ENCODE peak calls at places on chromosomes 13 and 19, in ten cellular contexts. V is stimulated activated CD8-positive, alpha-beta memory T cell treated with anti-CD3 and anti-CD28 coated beads, Interleukin-7, amount 100 ng/mL, for 1 hour; C is activated CD4-positive, alpha-beta T cell treated with anti-CD3 and anti-CD28 coated beads for 48 hours; P is endodermal cell; T is adipocyte; R is left lung; X is cardiac muscle cell; O is NCI-H774; L is colonic mucosa; S is ovary. M is an unnamed sample.
A peak's percentile ranks its signal among the peaks of the same experiment; 100 is the strongest.

GRCh38 chr13:104485571-104485970 is 1419.4 kb upstream of the SLC10A2 start:
- DNase-seq in C (no peak), R (no peak), S (no peak), P (no peak), T (no peak), L (no peak), X (peak; percentile 10), V (no peak), O (no peak), M (no peak)

GRCh38 chr19:903266-903797 is 9.7 kb downstream of the R3HDM4 start:
- DNase-seq in C (no peak), S (no peak), X (no peak), R (no peak), V (no peak), T (no peak), P (peak; percentile 48), L (no peak), O (no peak), M (no peak)

GRCh38 chr13:110448230-110448629 is 113.3 kb downstream of the RAB20 start:
- DNase-seq in L (no peak), X (peak; percentile 45), V (no peak), P (no peak), C (no peak), O (no peak), R (no peak), T (peak; percentile 65), S (no peak), M (no peak)

GRCh38 chr19:11035441-11036377 is 53.6 kb upstream of the LDLR start:
- DNase-seq in R (peak; percentile 92), P (peak; percentile 98), V (peak; percentile 83), S (peak; percentile 92), L (peak; percentile 97), X (peak; percentile 92), O (peak; percentile 83), C (peak; percentile 91), T (peak; percentile 93), M (peak; percentile 13)

GRCh38 chr13:23473236-23473635 is 39.7 kb upstream of the SACS start:
- DNase-seq in O (no peak), P (peak; percentile 47), L (no peak), R (no peak), C (no peak), S (no peak), X (no peak), V (no peak), T (no peak), M (no peak)

GRCh38 chr19:3059653-3060052 is 2.6 kb downstream of the TLE5 start:
- DNase-seq in X (no peak), O (no peak), S (no peak), V (no peak), L (no peak), P (peak; percentile 34), C (no peak), R (no peak), T (no peak), M (no peak)

GRCh38 chr19:10503002-10503789 is at the start of gene KEAP1:
- DNase-seq in O (peak; percentile 48), S (peak; percentile 37), V (no peak), P (peak; percentile 79), C (peak; percentile 51), R (peak; percentile 49), T (peak; percentile 46), X (peak; percentile 38), L (peak; percentile 68), M (no peak)

GRCh38 chr13:73672492-73672891 is 461.7 kb downstream of the KLF12 start:
- DNase-seq in O (no peak), C (no peak), S (no peak), P (no peak), V (no peak), R (no peak), L (peak; percentile 47), X (no peak), T (peak; percentile 25), M (no peak)

GRCh38 chr13:112768795-112769411 is 79.1 kb downstream of the ATP11A start:
- DNase-seq in O (peak; percentile 36), X (no peak), L (no peak), S (no peak), C (no peak), P (no peak), V (no peak), T (no peak), R (peak; percentile 87), M (no peak)

GRCh38 chr13:110388141-110388943 is 81.3 kb downstream of the COL4A2 start:
- DNase-seq in C (no peak), X (peak; percentile 81), O (no peak), V (no peak), S (no peak), R (no peak), P (peak; percentile 62), L (no peak), T (peak; percentile 88), M (no peak)

GRCh38 chr13:36297600-36298338 is at the start of gene CCDC169:
- DNase-seq in S (peak; percentile 61), T (peak; percentile 93), P (peak; percentile 94), C (peak; percentile 72), O (peak; percentile 38), V (peak; percentile 24), X (peak; percentile 74), R (peak; percentile 82), L (peak; percentile 68), M (peak; percentile 41)

GRCh38 chr19:23762884-23763711 is 4.4 kb upstream of the ZNF681 start:
- DNase-seq in T (peak; percentile 1), O (peak; percentile 90), P (peak; percentile 95), C (peak; percentile 88), R (peak; percentile 87), S (peak; percentile 70), X (peak; percentile 72), L (peak; percentile 96), V (peak; percentile 72), M (no peak)

GRCh38 chr19:1267441-1268391 is 1.4 kb upstream of the CIRBP start:
- DNase-seq in T (no peak), P (peak; percentile 70), L (no peak), S (no peak), V (no peak), R (no peak), X (no peak), C (no peak), O (no peak), M (no peak)

GRCh38 chr19:13031917-13032623 is 36.8 kb downstream of the NFIX start:
- DNase-seq in C (no peak), P (no peak), X (no peak), S (no peak), V (no peak), R (no peak), L (no peak), O (peak; percentile 6), T (peak; percentile 30), M (no peak)

GRCh38 chr19:13995017-13995728 is 10.9 kb downstream of the RFX1 start:
- DNase-seq in V (no peak), R (no peak), X (peak; percentile 27), C (no peak), S (no peak), P (no peak), T (no peak), L (no peak), O (no peak), M (no peak)

GRCh38 chr13:36518707-36519106 is 86.4 kb downstream of the CCNA1 start:
- DNase-seq in T (no peak), S (no peak), P (no peak), V (no peak), R (no peak), L (no peak), X (no peak), O (no peak), C (no peak), M (no peak)

GRCh38 chr13:100175078-100175802 is 86.3 kb downstream of the PCCA start:
- DNase-seq in O (no peak), C (no peak), X (no peak), L (no peak), V (no peak), P (no peak), R (no peak), T (no peak), S (no peak), M (no peak)

GRCh38 chr13:40536443-40537113 is 129.9 kb downstream of the FOXO1 start:
- DNase-seq in V (no peak), L (peak; percentile 71), O (no peak), C (no peak), T (no peak), P (peak; percentile 75), S (no peak), R (no peak), X (no peak), M (no peak)

GRCh38 chr13:78714717-78715116 is 55.8 kb upstream of the OBI1 start:
- DNase-seq in L (no peak), X (no peak), C (no peak), V (no peak), P (no peak), T (no peak), S (no peak), O (no peak), R (no peak), M (no peak)

M was measured in GOT3.